ENCODE peak calls at places on chromosomes 13 and 19, in seven cellular contexts. Z is left colon; O is central memory CD4-positive, alpha-beta T cell; A is activated CD4-positive, alpha-beta T cell treated with anti-CD3 and anti-CD28 coated beads for 1 hour; R is amniotic stem cell; S is neural progenitor cell; M is fibroblast of the conjunctiva. H is an unnamed sample.
A peak's percentile ranks its signal among the peaks of the same experiment; 100 is the strongest.

GRCh38 chr19:51702103-51702753 is 9.1 kb downstream of the SPACA6 start:
- DNase-seq in S (peak; percentile 85), Z (peak; percentile 66), M (no peak), R (no peak), A (peak; percentile 31), O (no peak), H (peak; percentile 70)

GRCh38 chr19:1360818-1361461 is 22.8 kb upstream of the NDUFS7 start:
- DNase-seq in O (no peak), R (peak; percentile 52), S (peak; percentile 75), A (no peak), Z (peak; percentile 38), M (peak; percentile 51), H (no peak)

GRCh38 chr13:22758245-22758644 is 422.5 kb upstream of the SGCG start:
- DNase-seq in M (no peak), Z (no peak), A (no peak), O (no peak), S (no peak), R (no peak), H (no peak)

GRCh38 chr19:778910-779653 is 18.2 kb upstream of the PTBP1 start:
- DNase-seq in O (no peak), M (peak; percentile 84), R (peak; percentile 82), Z (no peak), S (no peak), A (no peak), H (no peak)

GRCh38 chr13:28239374-28239773 is 101.0 kb downstream of the PAN3 start:
- DNase-seq in S (no peak), Z (no peak), A (no peak), M (peak; percentile 55), R (no peak), O (no peak), H (no peak)

GRCh38 chr19:4987692-4988370 is 18.9 kb downstream of the KDM4B start:
- DNase-seq in M (no peak), A (no peak), S (no peak), O (no peak), Z (no peak), R (no peak), H (no peak)

GRCh38 chr13:48583859-48584311 is 51.0 kb upstream of the RCBTB2 start:
- DNase-seq in Z (no peak), O (no peak), S (no peak), R (no peak), A (no peak), M (no peak), H (no peak)

GRCh38 chr19:42422092-42422575 is 5.1 kb downstream of the LIPE start:
- DNase-seq in M (no peak), O (no peak), S (no peak), R (no peak), A (no peak), Z (no peak), H (no peak)

GRCh38 chr13:27401210-27401609 is 23.2 kb upstream of the GTF3A start:
- DNase-seq in O (no peak), R (no peak), Z (peak; percentile 62), A (no peak), S (no peak), M (no peak), H (no peak)

GRCh38 chr19:10009269-10009665 is 1.0 kb downstream of the COL5A3 start:
- DNase-seq in R (no peak), Z (peak; percentile 66), S (peak; percentile 89), M (peak; percentile 65), O (peak; percentile 41), A (peak; percentile 11), H (no peak)

GRCh38 chr19:39195755-39196154 is 1.0 kb upstream of the NCCRP1 start:
- DNase-seq in O (peak; percentile 22), S (no peak), Z (no peak), A (no peak), R (no peak), M (no peak), H (no peak)

GRCh38 chr13:108267338-108267737 is 2.2 kb upstream of the TNFSF13B start:
- DNase-seq in Z (no peak), O (no peak), R (no peak), M (no peak), S (no peak), A (no peak), H (no peak)

GRCh38 chr19:29843180-29844051 is 31.6 kb downstream of the CCNE1 start:
- DNase-seq in M (no peak), S (peak; percentile 66), R (no peak), A (no peak), O (peak; percentile 19), Z (peak; percentile 44), H (peak; percentile 31)

GRCh38 chr19:31667106-31667505 is 317.9 kb upstream of the TSHZ3 start:
- DNase-seq in Z (no peak), M (no peak), O (no peak), A (no peak), S (no peak), R (no peak), H (no peak)

GRCh38 chr13:93915269-93915809 is 564.1 kb downstream of the DCT start:
- DNase-seq in R (peak; percentile 12), Z (no peak), M (peak; percentile 17), O (no peak), S (no peak), A (no peak), H (no peak)

GRCh38 chr19:10514211-10515145 is 2.8 kb downstream of the S1PR5 start:
- DNase-seq in R (no peak), Z (no peak), A (peak; percentile 20), O (no peak), M (no peak), S (peak; percentile 88), H (peak; percentile 75)

GRCh38 chr13:40306817-40307216 is 359.6 kb downstream of the FOXO1 start:
- DNase-seq in Z (no peak), R (no peak), A (no peak), M (no peak), S (no peak), O (no peak), H (no peak)

GRCh38 chr13:25171170-25171516 is 945 bp downstream of the AMER2 start:
- DNase-seq in Z (no peak), O (no peak), M (no peak), S (no peak), A (no peak), R (no peak), H (no peak)

GRCh38 chr19:39907213-39907612 is 27.2 kb downstream of the FCGBP start:
- DNase-seq in O (no peak), M (no peak), R (no peak), A (no peak), S (no peak), Z (no peak), H (no peak)

GRCh38 chr13:109840201-109840892 is 54.0 kb upstream of the IRS2 start:
- DNase-seq in A (no peak), S (peak; percentile 72), R (no peak), Z (no peak), O (no peak), M (no peak), H (no peak)

GRCh38 chr13:25200783-25201182 is 28.7 kb upstream of the AMER2 start:
- DNase-seq in S (no peak), A (no peak), R (no peak), M (no peak), O (no peak), Z (no peak), H (no peak)

GRCh38 chr13:22369090-22369489 is 698.2 kb downstream of the FGF9 start:
- DNase-seq in R (no peak), O (no peak), M (no peak), A (no peak), Z (no peak), S (no peak), H (no peak)

GRCh38 chr13:26881154-26881553 is 120.6 kb upstream of the GPR12 start:
- DNase-seq in A (no peak), O (no peak), M (no peak), R (no peak), Z (no peak), S (no peak), H (no peak)